ENCODE peak calls at places on chromosomes 3 and 15, in seven cellular contexts. One of them, this sample, is unnamed.

GRCh38 chr15:101505610-101506337 is 16.3 kb upstream of the PCSK6 start:
- DNase-seq in germinal center: no peak
- DNase-seq in stomach: no peak
- DNase-seq in HS-5: no peak
- DNase-seq in right atrium auricular region: peak
- DNase-seq in hypothalamus: no peak
- DNase-seq in ecto neural progenitor cell: peak
- DNase-seq in this sample: peak

GRCh38 chr3:68467465-68467864 is 464.9 kb downstream of the TAFA4 start:
- DNase-seq in hypothalamus: no peak
- DNase-seq in ecto neural progenitor cell: no peak
- DNase-seq in right atrium auricular region: no peak
- DNase-seq in stomach: no peak
- DNase-seq in germinal center: no peak
- DNase-seq in HS-5: no peak
- DNase-seq in this sample: no peak

GRCh38 chr3:159210336-159210735 is 408.5 kb downstream of the MFSD1 start:
- DNase-seq in germinal center: no peak
- DNase-seq in stomach: no peak
- DNase-seq in ecto neural progenitor cell: no peak
- DNase-seq in right atrium auricular region: no peak
- DNase-seq in hypothalamus: no peak
- DNase-seq in HS-5: no peak
- DNase-seq in this sample: no peak

GRCh38 chr15:81293728-81294500 is 30.0 kb downstream of the STARD5 start:
- DNase-seq in HS-5: no peak
- DNase-seq in right atrium auricular region: no peak
- DNase-seq in germinal center: peak
- DNase-seq in stomach: peak
- DNase-seq in ecto neural progenitor cell: no peak
- DNase-seq in hypothalamus: no peak
- DNase-seq in this sample: no peak

GRCh38 chr3:13278783-13279531 is 141.2 kb downstream of the NUP210 start:
- DNase-seq in stomach: no peak
- DNase-seq in hypothalamus: no peak
- DNase-seq in HS-5: no peak
- DNase-seq in right atrium auricular region: no peak
- DNase-seq in germinal center: no peak
- DNase-seq in ecto neural progenitor cell: no peak
- DNase-seq in this sample: no peak

GRCh38 chr15:93151488-93151887 is 62.5 kb upstream of the RGMA start:
- DNase-seq in hypothalamus: no peak
- DNase-seq in ecto neural progenitor cell: no peak
- DNase-seq in stomach: no peak
- DNase-seq in HS-5: no peak
- DNase-seq in right atrium auricular region: no peak
- DNase-seq in germinal center: no peak
- DNase-seq in this sample: no peak

GRCh38 chr3:47568901-47569300 is 9.8 kb downstream of the CSPG5 start:
- DNase-seq in hypothalamus: no peak
- DNase-seq in germinal center: no peak
- DNase-seq in stomach: no peak
- DNase-seq in HS-5: no peak
- DNase-seq in right atrium auricular region: no peak
- DNase-seq in ecto neural progenitor cell: no peak
- DNase-seq in this sample: no peak

GRCh38 chr3:112087746-112088145 is 1.6 kb downstream of the C3orf52 start:
- DNase-seq in stomach: peak
- DNase-seq in germinal center: no peak
- DNase-seq in ecto neural progenitor cell: no peak
- DNase-seq in HS-5: no peak
- DNase-seq in hypothalamus: no peak
- DNase-seq in right atrium auricular region: no peak
- DNase-seq in this sample: no peak

GRCh38 chr3:123086110-123086642 is 19.4 kb downstream of the PDIA5 start:
- DNase-seq in germinal center: no peak
- DNase-seq in ecto neural progenitor cell: no peak
- DNase-seq in stomach: no peak
- DNase-seq in hypothalamus: no peak
- DNase-seq in HS-5: no peak
- DNase-seq in right atrium auricular region: no peak
- DNase-seq in this sample: no peak

GRCh38 chr3:161293381-161293780 is 72.3 kb downstream of the NMD3 start:
- DNase-seq in stomach: no peak
- DNase-seq in HS-5: no peak
- DNase-seq in right atrium auricular region: no peak
- DNase-seq in hypothalamus: no peak
- DNase-seq in ecto neural progenitor cell: no peak
- DNase-seq in germinal center: no peak
- DNase-seq in this sample: no peak

GRCh38 chr3:55664387-55664786 is 177.3 kb upstream of the WNT5A start:
- DNase-seq in HS-5: no peak
- DNase-seq in stomach: no peak
- DNase-seq in germinal center: no peak
- DNase-seq in hypothalamus: no peak
- DNase-seq in ecto neural progenitor cell: peak
- DNase-seq in right atrium auricular region: no peak
- DNase-seq in this sample: no peak

GRCh38 chr15:40471105-40471777 is 457 bp downstream of the CHST14 start:
- DNase-seq in hypothalamus: no peak
- DNase-seq in right atrium auricular region: no peak
- DNase-seq in germinal center: no peak
- DNase-seq in ecto neural progenitor cell: peak
- DNase-seq in stomach: no peak
- DNase-seq in HS-5: no peak
- DNase-seq in this sample: no peak

GRCh38 chr15:73593278-73594074 is 39.7 kb downstream of the NPTN start:
- DNase-seq in right atrium auricular region: no peak
- DNase-seq in germinal center: no peak
- DNase-seq in ecto neural progenitor cell: no peak
- DNase-seq in HS-5: no peak
- DNase-seq in stomach: no peak
- DNase-seq in hypothalamus: no peak
- DNase-seq in this sample: no peak

GRCh38 chr15:24054547-24055245 is 367.6 kb upstream of the NDN start:
- DNase-seq in ecto neural progenitor cell: no peak
- DNase-seq in hypothalamus: no peak
- DNase-seq in stomach: peak
- DNase-seq in right atrium auricular region: no peak
- DNase-seq in germinal center: no peak
- DNase-seq in HS-5: no peak
- DNase-seq in this sample: no peak

GRCh38 chr3:51568041-51568440 is 29.5 kb downstream of the RAD54L2 start:
- DNase-seq in stomach: no peak
- DNase-seq in HS-5: no peak
- DNase-seq in germinal center: no peak
- DNase-seq in hypothalamus: no peak
- DNase-seq in ecto neural progenitor cell: no peak
- DNase-seq in right atrium auricular region: no peak
- DNase-seq in this sample: no peak

GRCh38 chr3:185688808-185689207 is 102.7 kb downstream of the SENP2 start:
- DNase-seq in hypothalamus: no peak
- DNase-seq in right atrium auricular region: no peak
- DNase-seq in germinal center: no peak
- DNase-seq in stomach: peak
- DNase-seq in HS-5: peak
- DNase-seq in ecto neural progenitor cell: no peak
- DNase-seq in this sample: no peak

GRCh38 chr3:9500108-9501050 is 53.2 kb downstream of the LHFPL4 start:
- DNase-seq in hypothalamus: no peak
- DNase-seq in stomach: peak
- DNase-seq in right atrium auricular region: peak
- DNase-seq in HS-5: no peak
- DNase-seq in germinal center: peak
- DNase-seq in ecto neural progenitor cell: peak
- DNase-seq in this sample: no peak

GRCh38 chr3:127652246-127652995 is 20.3 kb upstream of the ABTB1 start:
- DNase-seq in right atrium auricular region: no peak
- DNase-seq in hypothalamus: no peak
- DNase-seq in ecto neural progenitor cell: peak
- DNase-seq in stomach: peak
- DNase-seq in germinal center: peak
- DNase-seq in HS-5: no peak
- DNase-seq in this sample: no peak

GRCh38 chr15:78438595-78439285 is 724 bp downstream of the IREB2 start:
- DNase-seq in HS-5: no peak
- DNase-seq in ecto neural progenitor cell: peak
- DNase-seq in hypothalamus: no peak
- DNase-seq in germinal center: no peak
- DNase-seq in stomach: no peak
- DNase-seq in right atrium auricular region: no peak
- DNase-seq in this sample: no peak

GRCh38 chr15:51706931-51707608 is 25.8 kb downstream of the SCG3 start:
- DNase-seq in right atrium auricular region: no peak
- DNase-seq in HS-5: no peak
- DNase-seq in stomach: no peak
- DNase-seq in ecto neural progenitor cell: no peak
- DNase-seq in hypothalamus: no peak
- DNase-seq in germinal center: no peak
- DNase-seq in this sample: no peak

GRCh38 chr3:13504161-13504831 is 24.2 kb downstream of the HDAC11 start:
- DNase-seq in right atrium auricular region: no peak
- DNase-seq in HS-5: no peak
- DNase-seq in stomach: no peak
- DNase-seq in hypothalamus: no peak
- DNase-seq in germinal center: no peak
- DNase-seq in ecto neural progenitor cell: no peak
- DNase-seq in this sample: no peak

GRCh38 chr3:22713936-22714335 is 489.2 kb upstream of the UBE2E2 start:
- DNase-seq in HS-5: peak
- DNase-seq in hypothalamus: no peak
- DNase-seq in right atrium auricular region: no peak
- DNase-seq in stomach: no peak
- DNase-seq in ecto neural progenitor cell: no peak
- DNase-seq in germinal center: no peak
- DNase-seq in this sample: no peak

GRCh38 chr15:90571063-90571541 is 41.4 kb downstream of the CRTC3 start:
- DNase-seq in hypothalamus: peak
- DNase-seq in germinal center: no peak
- DNase-seq in HS-5: no peak
- DNase-seq in ecto neural progenitor cell: no peak
- DNase-seq in right atrium auricular region: peak
- DNase-seq in stomach: no peak
- DNase-seq in this sample: no peak

GRCh38 chr3:150697646-150698045 is 6.1 kb downstream of the ERICH6 start:
- DNase-seq in right atrium auricular region: no peak
- DNase-seq in stomach: no peak
- DNase-seq in germinal center: no peak
- DNase-seq in ecto neural progenitor cell: no peak
- DNase-seq in hypothalamus: no peak
- DNase-seq in HS-5: no peak
- DNase-seq in this sample: no peak

GRCh38 chr3:20503394-20504082 is 317.5 kb upstream of the SGO1 start:
- DNase-seq in germinal center: no peak
- DNase-seq in hypothalamus: no peak
- DNase-seq in HS-5: no peak
- DNase-seq in ecto neural progenitor cell: no peak
- DNase-seq in stomach: no peak
- DNase-seq in right atrium auricular region: no peak
- DNase-seq in this sample: no peak

GRCh38 chr15:84863480-84864428 is 20.7 kb upstream of the SLC28A1 start:
- DNase-seq in ecto neural progenitor cell: no peak
- DNase-seq in germinal center: no peak
- DNase-seq in HS-5: no peak
- DNase-seq in stomach: no peak
- DNase-seq in right atrium auricular region: no peak
- DNase-seq in hypothalamus: no peak
- DNase-seq in this sample: no peak

GRCh38 chr3:37953226-37953625 is 37.4 kb upstream of the VILL start:
- DNase-seq in stomach: no peak
- DNase-seq in ecto neural progenitor cell: no peak
- DNase-seq in germinal center: no peak
- DNase-seq in HS-5: no peak
- DNase-seq in hypothalamus: no peak
- DNase-seq in right atrium auricular region: no peak
- DNase-seq in this sample: no peak

GRCh38 chr3:120198305-120198878 is 86.6 kb downstream of the GPR156 start:
- DNase-seq in right atrium auricular region: no peak
- DNase-seq in HS-5: peak
- DNase-seq in stomach: no peak
- DNase-seq in hypothalamus: no peak
- DNase-seq in ecto neural progenitor cell: no peak
- DNase-seq in germinal center: no peak
- DNase-seq in this sample: no peak